ENCODE peak calls at places on chromosomes 16 and 17, in four cellular contexts. Y is T-helper 17 cell; Q is H9; L is CD4-positive, CD25-positive, alpha-beta regulatory T cell. D is an unnamed sample.

GRCh38 chr16:89862732-89863131 is 10.7 kb upstream of the TCF25 start:
- DNase-seq in Y (no peak), Q (no peak), L (no peak), D (no peak)

GRCh38 chr17:76585649-76586593 is at the start of gene ST6GALNAC2:
- DNase-seq in Y (peak; percentile 21), Q (no peak), L (no peak), D (peak; percentile 62)

GRCh38 chr16:10754941-10755340 is 11.3 kb downstream of the NUBP1 start:
- DNase-seq in Y (no peak), Q (no peak), L (no peak), D (no peak)

GRCh38 chr17:79543566-79543965 is 67.3 kb downstream of the RBFOX3 start:
- DNase-seq in Y (no peak), Q (no peak), L (no peak), D (no peak)

GRCh38 chr17:77287432-77288068 is 146.8 kb downstream of the SEC14L1 start:
- DNase-seq in Y (no peak), Q (peak; percentile 83), L (no peak), D (no peak)

GRCh38 chr17:74919440-74920305 is 3.4 kb downstream of the USH1G start:
- DNase-seq in Y (no peak), Q (peak; percentile 86), L (no peak), D (no peak)

GRCh38 chr17:13996758-13997157 is 72.5 kb upstream of the COX10 start:
- DNase-seq in Y (no peak), Q (no peak), L (no peak), D (no peak)

GRCh38 chr16:26161461-26162180 is 469.9 kb downstream of the HS3ST4 start:
- DNase-seq in Y (no peak), Q (no peak), L (no peak), D (no peak)

GRCh38 chr17:72523491-72523890 is 402.7 kb downstream of the SOX9 start:
- DNase-seq in Y (no peak), Q (no peak), L (no peak), D (no peak)

GRCh38 chr16:88781140-88782077 is 3.6 kb downstream of the PIEZO1 start:
- DNase-seq in Y (peak; percentile 59), Q (no peak), L (peak; percentile 56), D (no peak)

GRCh38 chr16:84031556-84031955 is 11.0 kb downstream of the SLC38A8 start:
- DNase-seq in Y (no peak), Q (no peak), L (no peak), D (no peak)

GRCh38 chr16:84029297-84030096 is 13.1 kb downstream of the SLC38A8 start:
- DNase-seq in Y (no peak), Q (no peak), L (no peak), D (no peak)

GRCh38 chr16:84033251-84034195 is 9.1 kb downstream of the SLC38A8 start:
- DNase-seq in Y (no peak), Q (no peak), L (no peak), D (no peak)

GRCh38 chr16:84034516-84034915 is 8.1 kb downstream of the SLC38A8 start:
- DNase-seq in Y (no peak), Q (no peak), L (no peak), D (no peak)

DNA sequence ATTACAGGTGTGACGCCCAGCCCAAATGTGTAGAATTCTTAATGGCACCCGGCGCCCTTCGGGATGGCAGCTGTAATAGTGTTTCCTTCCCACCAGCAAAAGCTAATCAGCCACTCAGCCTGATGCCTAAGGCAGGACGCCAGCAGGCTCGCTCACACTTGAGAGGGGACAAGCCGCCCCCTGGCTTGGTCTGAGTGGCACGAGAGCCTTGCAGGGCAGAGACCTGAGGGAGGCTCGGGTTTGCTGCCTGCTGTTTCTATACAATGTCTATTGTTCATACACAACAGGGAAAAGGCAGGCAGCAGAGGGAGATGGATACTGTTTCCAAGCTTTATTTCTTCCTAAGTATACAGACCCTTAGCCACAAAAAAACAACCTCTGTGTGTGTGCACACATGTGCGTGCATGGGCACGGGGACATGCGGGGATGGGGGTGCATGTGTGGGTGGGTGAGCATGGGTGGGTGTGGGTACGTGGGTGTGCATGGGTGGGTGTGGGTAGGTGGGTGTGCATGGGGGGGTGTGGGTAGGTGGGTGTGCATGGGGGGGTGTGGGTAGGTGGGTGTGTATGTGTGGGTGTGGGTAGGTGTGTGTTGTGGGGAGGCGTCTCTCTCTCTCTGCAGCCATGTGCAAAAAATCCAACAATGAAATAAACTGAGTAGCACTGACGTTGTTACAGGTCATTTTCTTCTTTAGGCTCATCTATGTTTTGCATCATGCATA is 10.0 kb downstream of the SLC38A8 start:
- DNase-seq in Y (no peak), Q (no peak), L (no peak), D (no peak)
- H3K9me3 ChIP-seq in Y (no peaks in the 10 kb centered on the region), Q (no peaks in the 10 kb centered on the region), L (no peaks in the 10 kb centered on the region), D (no peaks in the 10 kb centered on the region)

DNA sequence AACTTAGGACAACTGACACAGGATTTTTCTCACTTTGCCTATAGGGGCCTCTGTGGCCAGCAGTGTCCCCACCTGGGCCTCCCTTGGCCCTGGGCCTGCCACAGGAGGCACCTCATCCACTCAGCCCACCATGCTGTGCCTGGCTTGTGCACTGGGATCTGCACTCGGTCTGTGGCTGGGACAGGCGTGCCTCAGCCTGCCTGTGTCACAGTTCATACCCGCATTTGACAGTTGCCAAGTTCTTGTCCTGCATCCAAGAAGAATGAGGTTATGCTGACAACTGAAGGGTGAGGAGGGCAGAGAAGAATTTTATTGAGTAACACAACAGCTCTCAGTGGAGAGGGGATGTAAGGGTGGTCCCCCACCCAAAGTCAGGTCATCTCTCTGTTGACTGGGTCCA is 36.0 kb downstream of the ZFP90 start:
- DNase-seq in Y (no peak), Q (peak; percentile 18), L (no peak), D (no peak)
- H3K9me3 ChIP-seq in Y (peaks cover 29% of the 10 kb centered on the region), Q (peaks cover 48% of the 10 kb centered on the region), L (peaks cover 90% of the 10 kb centered on the region), D (no peaks in the 10 kb centered on the region)

GRCh38 chr16:15975172-15975571 is 25.8 kb downstream of the ABCC1 start:
- DNase-seq in Y (no peak), Q (no peak), L (no peak), D (no peak)

GRCh38 chr16:15976225-15976812 is 26.9 kb downstream of the ABCC1 start:
- DNase-seq in Y (no peak), Q (no peak), L (no peak), D (no peak)

GRCh38 chr16:15973997-15974396 is 24.6 kb downstream of the ABCC1 start:
- DNase-seq in Y (no peak), Q (no peak), L (no peak), D (no peak)

GRCh38 chr16:15979801-15980200 is 30.4 kb downstream of the ABCC1 start:
- DNase-seq in Y (no peak), Q (no peak), L (no peak), D (no peak)

DNA sequence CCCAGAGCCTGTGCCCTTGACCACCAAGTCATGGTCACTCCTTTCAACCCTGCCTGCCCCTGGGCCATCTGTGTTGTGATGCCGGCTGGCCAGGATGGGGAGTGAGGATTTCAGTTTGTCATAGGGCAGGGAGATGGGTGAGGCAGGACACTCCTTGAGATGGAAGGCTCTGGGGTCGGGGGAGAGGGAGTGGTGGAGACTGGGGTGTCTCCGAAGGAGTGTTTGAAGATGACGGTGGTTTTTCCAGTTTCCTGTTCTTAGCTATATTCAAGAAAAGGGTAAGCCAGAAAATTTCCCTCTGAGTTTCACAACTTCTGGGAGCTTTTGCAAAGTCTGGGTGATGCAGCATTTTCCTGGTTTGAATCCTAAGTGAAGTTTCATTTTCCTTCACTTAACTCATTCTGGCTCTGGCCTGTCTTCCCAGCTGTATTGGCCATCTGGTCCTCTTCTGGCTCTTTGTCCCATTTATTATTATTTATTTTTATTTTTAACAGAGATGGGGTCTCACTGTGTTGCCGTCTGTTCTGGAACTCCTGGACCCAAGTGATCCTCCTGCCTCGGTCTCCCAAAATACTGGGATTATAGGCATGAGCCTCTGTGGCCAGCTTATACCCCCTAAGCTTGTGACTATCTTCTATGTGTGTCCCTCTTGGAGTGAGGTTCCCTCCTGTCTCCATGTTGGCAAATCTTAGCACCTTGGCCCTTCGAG is 27.7 kb downstream of the ABCC1 start:
- DNase-seq in Y (no peak), Q (no peak), L (no peak), D (no peak)
- H3K9me3 ChIP-seq in Y (no peaks in the 10 kb centered on the region), Q (peaks cover 27% of the 10 kb centered on the region), L (peaks cover 34% of the 10 kb centered on the region), D (no peaks in the 10 kb centered on the region)

DNA sequence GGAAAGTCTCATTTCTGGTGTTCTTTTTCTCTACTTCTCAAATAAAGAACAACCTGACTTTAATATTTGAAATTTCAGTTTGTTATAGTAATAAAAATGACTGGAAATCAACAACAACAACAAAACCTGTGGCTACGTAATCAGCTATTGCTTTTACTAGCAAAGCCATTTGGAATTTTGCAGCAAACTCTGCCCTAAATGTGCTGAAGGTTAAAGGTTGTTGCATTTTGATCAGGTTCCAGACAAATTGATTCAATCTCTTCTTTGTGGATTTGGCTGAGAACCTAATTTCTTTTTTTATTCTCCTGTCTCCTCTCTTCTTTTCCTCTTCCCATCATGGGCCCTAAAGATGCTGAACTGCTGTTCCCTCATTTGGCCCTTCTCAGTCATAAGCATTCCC is 795.0 kb upstream of the CDH8 start:
- DNase-seq in Y (no peak), Q (no peak), L (no peak), D (no peak)
- H3K9me3 ChIP-seq in Y (no peaks in the 10 kb centered on the region), Q (no peaks in the 10 kb centered on the region), L (peaks cover 5% of the 10 kb centered on the region), D (no peaks in the 10 kb centered on the region)

GRCh38 chr17:81315170-81315884 is 20.2 kb upstream of the SLC38A10 start:
- DNase-seq in Y (no peak), Q (no peak), L (no peak), D (no peak)

GRCh38 chr17:81312624-81313325 is 17.7 kb upstream of the SLC38A10 start:
- DNase-seq in Y (no peak), Q (no peak), L (no peak), D (no peak)

GRCh38 chr17:81314410-81315169 is 19.5 kb upstream of the SLC38A10 start:
- DNase-seq in Y (no peak), Q (no peak), L (no peak), D (no peak)

GRCh38 chr17:81311954-81312353 is 16.8 kb upstream of the SLC38A10 start:
- DNase-seq in Y (no peak), Q (no peak), L (no peak), D (no peak)

GRCh38 chr17:81313776-81314409 is 18.8 kb upstream of the SLC38A10 start:
- DNase-seq in Y (no peak), Q (no peak), L (no peak), D (no peak)
- H3K9me3 ChIP-seq in Y (no peaks in the 10 kb centered on the region), Q (no peaks in the 10 kb centered on the region), L (no peaks in the 10 kb centered on the region), D (no peaks in the 10 kb centered on the region)

GRCh38 chr16:35171106-35171505 is 1711.7 kb downstream of the TP53TG3F start:
- DNase-seq in Y (no peak), Q (no peak), L (no peak), D (no peak)
- H3K9me3 ChIP-seq in Y (no peaks in the 10 kb centered on the region), Q (peaks cover 58% of the 10 kb centered on the region), L (peaks cover 16% of the 10 kb centered on the region), D (no peaks in the 10 kb centered on the region)

D was measured in ovary.